ENCODE peak calls at places on chromosomes 1 and 21, in six cellular contexts. R is stromal cell of bone marrow; F is head of caudate nucleus; S is hypothalamus; Q is activated CD4-positive, alpha-beta memory T cell treated with anti-CD3 and anti-CD28 coated beads, Interleukin-2, amount 10 ng/mL, durations not matched to agents 7 days and 5 days; Y is C1 segment of cervical spinal cord. A is an unnamed sample.

GRCh38 chr1:37945743-37946702 is 830 bp downstream of the INPP5B start:
- DNase-seq in R (peak), F (no peak), S (peak), Q (no peak), Y (peak), A (peak)

GRCh38 chr21:39169906-39170305 is 13.3 kb downstream of the PSMG1 start:
- DNase-seq in R (no peak), F (no peak), S (no peak), Q (no peak), Y (no peak), A (no peak)

GRCh38 chr1:99969729-99970591 is at the start of gene SLC35A3:
- DNase-seq in R (peak), F (peak), S (peak), Q (peak), Y (peak), A (peak)

GRCh38 chr1:174428739-174429138 is 19.0 kb upstream of the GPR52 start:
- DNase-seq in R (no peak), F (no peak), S (no peak), Q (no peak), Y (no peak), A (no peak)

GRCh38 chr1:55718758-55719671 is 503.9 kb upstream of the USP24 start:
- DNase-seq in R (peak), F (no peak), S (no peak), Q (no peak), Y (no peak), A (peak)

GRCh38 chr1:104932030-104932915 is 1182.6 kb downstream of the AMY1C start:
- DNase-seq in R (no peak), F (no peak), S (no peak), Q (no peak), Y (no peak), A (no peak)

GRCh38 chr1:221887758-221888157 is 145.9 kb upstream of the DUSP10 start:
- DNase-seq in R (no peak), F (no peak), S (no peak), Q (no peak), Y (no peak), A (no peak)

GRCh38 chr21:45172408-45172807 is 98.0 kb downstream of the ADARB1 start:
- DNase-seq in R (no peak), F (no peak), S (no peak), Q (no peak), Y (no peak), A (no peak)

GRCh38 chr1:100034465-100034864 is 64.7 kb downstream of the SLC35A3 start:
- DNase-seq in R (no peak), F (no peak), S (no peak), Q (no peak), Y (no peak), A (peak)

GRCh38 chr1:6350416-6351088 is 43.0 kb downstream of the ACOT7 start:
- DNase-seq in R (no peak), F (peak), S (peak), Q (no peak), Y (no peak), A (no peak)

GRCh38 chr1:179195374-179195773 is 34.1 kb downstream of the ABL2 start:
- DNase-seq in R (no peak), F (no peak), S (no peak), Q (no peak), Y (no peak), A (no peak)

GRCh38 chr1:37032660-37033354 is 1.5 kb downstream of the GRIK3 start:
- DNase-seq in R (no peak), F (peak), S (no peak), Q (no peak), Y (no peak), A (no peak)

GRCh38 chr1:183689770-183690204 is 36.7 kb upstream of the APOBEC4 start:
- DNase-seq in R (no peak), F (no peak), S (no peak), Q (no peak), Y (no peak), A (no peak)

GRCh38 chr1:38852780-38853179 is 6.8 kb downstream of the RRAGC start:
- DNase-seq in R (no peak), F (no peak), S (no peak), Q (no peak), Y (no peak), A (no peak)

A was measured in AG08395.